ENCODE peak calls at places on chromosomes 11 and 22, in seven cellular contexts. One of them, this sample, is unnamed. For H3K36me3 and H3K4me1, the result is how much of the 10 kb centered on the place peaks cover.

GRCh38 chr11:2745511-2745910 is 45.7 kb upstream of the KCNQ1OT1 start:
- DNase-seq in HAP-1: no peak
- DNase-seq in aorta: peak
- DNase-seq in stomach: no peak
- DNase-seq in astrocyte: no peak
- DNase-seq in transverse colon: no peak
- DNase-seq in heart left ventricle: no peak
- DNase-seq in this sample: no peak

GRCh38 chr11:61362542-61362875 is 335 bp downstream of the TMEM138 start:
- DNase-seq in astrocyte: peak
- DNase-seq in heart left ventricle: no peak
- DNase-seq in stomach: no peak
- DNase-seq in HAP-1: peak
- DNase-seq in aorta: no peak
- DNase-seq in transverse colon: no peak
- DNase-seq in this sample: peak

GRCh38 chr22:26912985-26913384 is 255.6 kb downstream of the MIAT start:
- DNase-seq in transverse colon: no peak
- DNase-seq in aorta: no peak
- DNase-seq in stomach: no peak
- DNase-seq in heart left ventricle: no peak
- DNase-seq in astrocyte: no peak
- DNase-seq in HAP-1: no peak
- DNase-seq in this sample: no peak

GRCh38 chr11:46521947-46522681 is 71.7 kb downstream of the AMBRA1 start:
- DNase-seq in astrocyte: peak
- DNase-seq in stomach: no peak
- DNase-seq in aorta: no peak
- DNase-seq in heart left ventricle: no peak
- DNase-seq in HAP-1: no peak
- DNase-seq in transverse colon: no peak
- DNase-seq in this sample: peak

GRCh38 chr22:19887251-19887985 is 32.7 kb upstream of the GNB1L start:
- DNase-seq in aorta: peak
- DNase-seq in heart left ventricle: peak
- DNase-seq in astrocyte: no peak
- DNase-seq in transverse colon: no peak
- DNase-seq in stomach: no peak
- DNase-seq in HAP-1: no peak
- DNase-seq in this sample: no peak

GRCh38 chr11:45518096-45518852 is 147.1 kb downstream of the CHST1 start:
- DNase-seq in aorta: no peak
- DNase-seq in HAP-1: peak
- DNase-seq in stomach: no peak
- DNase-seq in astrocyte: no peak
- DNase-seq in heart left ventricle: no peak
- DNase-seq in transverse colon: no peak
- DNase-seq in this sample: no peak

GRCh38 chr11:36156486-36157150 is 132.6 kb downstream of the COMMD9 start:
- DNase-seq in HAP-1: no peak
- DNase-seq in astrocyte: no peak
- DNase-seq in stomach: no peak
- DNase-seq in heart left ventricle: no peak
- DNase-seq in transverse colon: no peak
- DNase-seq in aorta: no peak
- DNase-seq in this sample: no peak

GRCh38 chr11:34331329-34331728 is 26.5 kb downstream of the ABTB2 start:
- DNase-seq in HAP-1: no peak
- DNase-seq in transverse colon: no peak
- DNase-seq in aorta: peak
- DNase-seq in astrocyte: peak
- DNase-seq in heart left ventricle: no peak
- DNase-seq in stomach: no peak
- DNase-seq in this sample: no peak

GRCh38 chr22:26792522-26792921 is 135.1 kb downstream of the MIAT start:
- DNase-seq in astrocyte: no peak
- DNase-seq in aorta: no peak
- DNase-seq in transverse colon: no peak
- DNase-seq in HAP-1: no peak
- DNase-seq in stomach: no peak
- DNase-seq in heart left ventricle: no peak
- DNase-seq in this sample: no peak

GRCh38 chr11:65214212-65214845 is 32.6 kb downstream of the CAPN1 start:
- DNase-seq in HAP-1: no peak
- DNase-seq in transverse colon: no peak
- DNase-seq in aorta: no peak
- DNase-seq in heart left ventricle: no peak
- DNase-seq in stomach: peak
- DNase-seq in astrocyte: no peak
- DNase-seq in this sample: no peak

GRCh38 chr22:43168416-43169309 is 17.3 kb downstream of the TSPO start:
- DNase-seq in astrocyte: no peak
- DNase-seq in transverse colon: no peak
- DNase-seq in heart left ventricle: no peak
- DNase-seq in aorta: peak
- DNase-seq in HAP-1: no peak
- DNase-seq in stomach: no peak
- DNase-seq in this sample: peak
- H3K36me3 ChIP-seq in astrocyte: under half
- H3K36me3 ChIP-seq in transverse colon: under half
- H3K36me3 ChIP-seq in heart left ventricle: under half
- H3K36me3 ChIP-seq in aorta: under half
- H3K36me3 ChIP-seq in HAP-1: half or more
- H3K36me3 ChIP-seq in stomach: under half
- H3K36me3 ChIP-seq in this sample: half or more

DNA sequence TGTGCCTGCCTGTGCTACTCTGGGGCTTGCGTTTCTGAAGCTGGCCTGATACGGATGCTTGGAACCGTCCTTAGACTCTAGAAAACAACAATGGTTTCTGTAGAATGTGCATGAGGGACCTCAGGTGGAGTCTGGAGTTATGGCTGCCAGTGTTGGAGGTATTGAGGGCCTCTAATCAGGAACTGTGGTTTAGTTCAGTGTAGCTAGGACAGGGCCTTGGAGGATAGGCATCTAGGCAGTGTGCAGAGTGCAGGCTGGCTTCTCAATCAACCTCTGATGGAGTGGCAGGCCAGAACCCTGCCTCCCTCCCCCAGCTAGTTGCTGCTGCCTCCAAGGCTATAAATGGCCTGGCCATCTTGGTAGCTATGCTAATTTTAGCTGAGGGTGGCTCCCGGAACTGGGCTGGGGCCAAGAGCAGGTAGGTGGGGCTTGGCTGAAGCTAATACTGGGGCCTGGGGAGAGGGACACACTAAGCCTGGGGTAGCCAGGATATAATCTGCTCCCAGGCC is 4.0 kb downstream of the STIM1 start:
- DNase-seq in transverse colon: peak
- DNase-seq in HAP-1: peak
- DNase-seq in heart left ventricle: peak
- DNase-seq in aorta: peak
- DNase-seq in stomach: peak
- DNase-seq in astrocyte: no peak
- DNase-seq in this sample: no peak
- H3K4me1 ChIP-seq in transverse colon: half or more
- H3K4me1 ChIP-seq in HAP-1: under half
- H3K4me1 ChIP-seq in heart left ventricle: half or more
- H3K4me1 ChIP-seq in aorta: under half
- H3K4me1 ChIP-seq in stomach: half or more
- H3K4me1 ChIP-seq in astrocyte: under half
- H3K4me1 ChIP-seq in this sample: under half

DNA sequence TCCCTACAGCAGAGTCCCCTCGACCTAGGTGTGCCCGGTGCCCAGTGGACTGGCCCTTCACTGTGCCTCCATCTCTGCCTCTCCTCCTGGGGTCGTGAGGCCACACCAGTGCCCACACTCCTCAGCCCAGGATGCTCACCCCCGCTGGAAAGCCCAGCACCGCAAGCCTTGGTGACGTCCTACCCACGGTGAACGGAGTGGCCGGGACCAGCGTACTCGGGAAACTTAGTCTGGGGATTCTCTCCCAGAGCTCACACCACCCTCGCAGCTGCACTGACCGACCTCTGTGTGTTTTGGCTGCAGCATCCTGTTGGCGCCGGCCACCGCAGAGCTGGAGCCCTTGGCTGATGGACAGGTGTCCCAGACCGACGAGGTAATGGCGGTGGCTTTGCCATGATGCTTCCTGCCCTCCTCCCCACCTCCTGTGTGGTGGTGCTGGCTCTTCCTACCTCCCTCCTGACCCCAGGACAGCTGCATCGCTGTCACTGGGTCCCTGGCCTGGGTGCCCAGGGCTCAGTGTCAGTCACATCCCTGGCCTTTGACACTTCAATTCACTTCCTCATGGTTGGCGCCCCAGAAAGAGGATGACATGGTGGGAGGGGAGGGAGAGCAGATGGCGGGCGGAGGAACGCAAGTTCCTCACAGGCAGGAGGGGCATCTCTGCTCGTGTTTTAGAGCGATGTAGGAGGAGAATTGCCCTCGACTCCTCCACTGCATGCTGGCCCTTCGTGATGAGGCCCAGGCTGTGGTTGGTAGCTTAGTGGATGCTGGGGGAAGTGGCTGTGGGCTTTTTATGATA is 35.3 kb upstream of the KRTAP5-7 start:
- DNase-seq in astrocyte: no peak
- DNase-seq in transverse colon: no peak
- DNase-seq in stomach: peak
- DNase-seq in heart left ventricle: no peak
- DNase-seq in aorta: peak
- DNase-seq in HAP-1: no peak
- DNase-seq in this sample: no peak
- H3K36me3 ChIP-seq in astrocyte: under half
- H3K36me3 ChIP-seq in transverse colon: under half
- H3K36me3 ChIP-seq in stomach: under half
- H3K36me3 ChIP-seq in heart left ventricle: half or more
- H3K36me3 ChIP-seq in aorta: under half
- H3K36me3 ChIP-seq in HAP-1: under half
- H3K36me3 ChIP-seq in this sample: half or more

GRCh38 chr11:63873381-63873780 is 34.5 kb downstream of the MARK2 start:
- DNase-seq in HAP-1: no peak
- DNase-seq in stomach: no peak
- DNase-seq in transverse colon: no peak
- DNase-seq in astrocyte: no peak
- DNase-seq in aorta: no peak
- DNase-seq in heart left ventricle: no peak
- DNase-seq in this sample: no peak

GRCh38 chr11:63872833-63873201 is 33.9 kb downstream of the MARK2 start:
- DNase-seq in HAP-1: no peak
- DNase-seq in aorta: no peak
- DNase-seq in stomach: no peak
- DNase-seq in transverse colon: peak
- DNase-seq in astrocyte: no peak
- DNase-seq in heart left ventricle: no peak
- DNase-seq in this sample: no peak

GRCh38 chr11:63874511-63874910 is 35.6 kb downstream of the MARK2 start:
- DNase-seq in heart left ventricle: peak
- DNase-seq in HAP-1: no peak
- DNase-seq in stomach: peak
- DNase-seq in aorta: no peak
- DNase-seq in transverse colon: no peak
- DNase-seq in astrocyte: no peak
- DNase-seq in this sample: no peak

GRCh38 chr11:63870351-63871197 is 31.7 kb downstream of the MARK2 start:
- DNase-seq in transverse colon: no peak
- DNase-seq in aorta: no peak
- DNase-seq in HAP-1: no peak
- DNase-seq in astrocyte: no peak
- DNase-seq in stomach: no peak
- DNase-seq in heart left ventricle: no peak
- DNase-seq in this sample: peak

DNA sequence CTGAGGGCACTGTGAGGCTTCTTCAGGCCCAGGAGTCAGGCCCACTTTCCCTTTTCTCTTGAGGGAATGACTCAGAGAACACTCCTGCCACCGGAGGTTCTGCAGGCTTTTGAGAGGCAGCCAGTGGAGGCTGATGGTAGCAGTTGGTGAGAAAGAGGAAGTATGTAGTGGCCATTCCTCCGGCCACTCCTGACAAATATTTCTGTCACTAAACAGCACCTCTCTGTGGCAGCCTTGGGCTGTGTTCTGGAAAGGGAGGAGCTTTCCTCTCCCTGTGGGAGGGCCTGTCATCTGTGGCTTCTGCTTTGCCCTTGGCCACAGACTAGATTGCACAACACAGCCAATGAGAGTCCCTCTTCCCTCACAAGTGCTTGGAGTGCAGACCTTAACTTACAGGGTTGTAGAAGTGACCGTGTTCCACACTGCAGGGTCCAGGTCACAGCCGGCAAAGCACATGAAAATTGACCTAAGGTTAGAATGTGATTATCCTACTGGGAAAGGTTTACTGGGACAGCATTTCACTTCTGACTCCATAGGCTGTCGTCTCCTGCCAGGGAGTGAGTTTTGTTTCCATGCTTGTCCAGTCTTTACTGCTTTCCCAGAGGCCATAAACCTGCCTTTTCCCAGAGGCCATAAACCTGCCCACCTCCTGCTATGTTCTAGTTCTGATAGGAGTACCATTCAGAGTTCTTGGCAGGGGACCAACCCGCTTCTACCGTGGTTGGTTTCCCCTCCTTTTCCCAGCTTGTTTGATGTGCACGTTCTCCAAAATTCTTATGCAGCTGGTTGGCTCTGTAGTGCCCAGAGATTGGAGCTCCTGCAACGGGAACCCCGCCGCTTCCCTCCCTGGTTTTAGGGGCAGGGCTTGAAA is 33.3 kb downstream of the MARK2 start:
- DNase-seq in heart left ventricle: peak
- DNase-seq in stomach: peak
- DNase-seq in aorta: peak
- DNase-seq in astrocyte: peak
- DNase-seq in HAP-1: peak
- DNase-seq in transverse colon: peak
- DNase-seq in this sample: peak
- H3K4me1 ChIP-seq in heart left ventricle: half or more
- H3K4me1 ChIP-seq in stomach: half or more
- H3K4me1 ChIP-seq in aorta: under half
- H3K4me1 ChIP-seq in astrocyte: under half
- H3K4me1 ChIP-seq in HAP-1: under half
- H3K4me1 ChIP-seq in transverse colon: half or more
- H3K4me1 ChIP-seq in this sample: under half